ENCODE peak calls at places on chromosome 15, in nine cellular contexts. V is GM03348; O is fibroblast of the conjunctiva; I is PC-3; Z is AG04450; P is activated T-cell treated with anti-CD3 and anti-CD28 coated beads for 1 hour; F is aorta; R is stimulated activated CD4-positive, alpha-beta T cell treated with anti-CD3 and anti-CD28 coated beads, Interleukin-15, amount 100 ng/mL, for 1 hour; C is CMK. B is an unnamed sample.

GRCh38 chr15:31464216-31465082 is 137.8 kb downstream of the KLF13 start:
- DNase-seq in V (no peak), O (no peak), I (no peak), Z (no peak), P (no peak), F (no peak), R (no peak), C (no peak), B (no peak)

GRCh38 chr15:42087460-42087859 is 6.9 kb downstream of the PLA2G4D start:
- DNase-seq in V (no peak), O (no peak), I (no peak), Z (no peak), P (no peak), F (no peak), R (no peak), C (no peak), B (no peak)

GRCh38 chr15:40902605-40903561 is 8.6 kb downstream of the VPS18 start:
- DNase-seq in V (no peak), O (no peak), I (no peak), Z (no peak), P (no peak), F (no peak), R (no peak), C (no peak), B (no peak)

GRCh38 chr15:37143351-37143750 is 43.0 kb upstream of the MEIS2 start:
- DNase-seq in V (no peak), O (no peak), I (peak), Z (no peak), P (no peak), F (no peak), R (no peak), C (no peak), B (no peak)

GRCh38 chr15:70608156-70608555 is 155.2 kb downstream of the UACA start:
- DNase-seq in V (no peak), O (peak), I (no peak), Z (no peak), P (no peak), F (no peak), R (no peak), C (no peak), B (peak)

GRCh38 chr15:66842710-66843441 is 140.8 kb downstream of the SMAD6 start:
- DNase-seq in V (peak), O (peak), I (peak), Z (no peak), P (no peak), F (peak), R (no peak), C (no peak), B (no peak)

GRCh38 chr15:62346168-62346567 is 181.1 kb upstream of the C2CD4B start:
- DNase-seq in V (no peak), O (no peak), I (no peak), Z (no peak), P (no peak), F (no peak), R (no peak), C (no peak), B (no peak)

GRCh38 chr15:78195735-78196201 is 38.6 kb downstream of the ACSBG1 start:
- DNase-seq in V (peak), O (no peak), I (peak), Z (no peak), P (peak), F (peak), R (peak), C (no peak), B (no peak)

GRCh38 chr15:99169769-99170311 is 65.0 kb downstream of the SYNM start:
- DNase-seq in V (peak), O (no peak), I (no peak), Z (peak), P (no peak), F (no peak), R (no peak), C (no peak), B (peak)

GRCh38 chr15:43187544-43188155 is 2.4 kb downstream of the CCNDBP1 start:
- DNase-seq in V (peak), O (peak), I (peak), Z (peak), P (no peak), F (no peak), R (no peak), C (no peak), B (peak)

GRCh38 chr15:78175333-78175732 is 26.2 kb downstream of the IDH3A start:
- DNase-seq in V (no peak), O (no peak), I (no peak), Z (no peak), P (no peak), F (no peak), R (no peak), C (no peak), B (no peak)

GRCh38 chr15:70036585-70037343 is 61.0 kb downstream of the TLE3 start:
- DNase-seq in V (no peak), O (no peak), I (peak), Z (no peak), P (no peak), F (no peak), R (no peak), C (no peak), B (no peak)

GRCh38 chr15:65096481-65097385 is 18.3 kb downstream of the UBAP1L start:
- DNase-seq in V (no peak), O (no peak), I (no peak), Z (no peak), P (no peak), F (no peak), R (no peak), C (no peak), B (no peak)

GRCh38 chr15:80474751-80475295 is 70.6 kb downstream of the ARNT2 start:
- DNase-seq in V (no peak), O (no peak), I (no peak), Z (no peak), P (no peak), F (no peak), R (no peak), C (no peak), B (no peak)

GRCh38 chr15:67085818-67086649 is 20.6 kb downstream of the SMAD3 start:
- DNase-seq in V (peak), O (peak), I (no peak), Z (peak), P (no peak), F (peak), R (no peak), C (no peak), B (peak)

GRCh38 chr15:42150246-42150970 is 6.0 kb downstream of the PLA2G4F start:
- DNase-seq in V (no peak), O (no peak), I (no peak), Z (no peak), P (no peak), F (no peak), R (no peak), C (no peak), B (no peak)

GRCh38 chr15:65258370-65258769 is 28.3 kb downstream of the PARP16 start:
- DNase-seq in V (no peak), O (no peak), I (no peak), Z (no peak), P (no peak), F (peak), R (no peak), C (no peak), B (no peak)

GRCh38 chr15:74497584-74497983 is 36.6 kb upstream of the UBL7 start:
- DNase-seq in V (no peak), O (no peak), I (peak), Z (no peak), P (no peak), F (no peak), R (no peak), C (no peak), B (no peak)

GRCh38 chr15:33729648-33730047 is 238.6 kb upstream of the CHRM5 start:
- DNase-seq in V (no peak), O (no peak), I (peak), Z (no peak), P (no peak), F (no peak), R (no peak), C (no peak), B (no peak)

GRCh38 chr15:71278989-71279756 is 163.9 kb downstream of the THSD4 start:
- DNase-seq in V (peak), O (peak), I (peak), Z (peak), P (no peak), F (peak), R (no peak), C (no peak), B (peak)

GRCh38 chr15:68256675-68257450 is 20.7 kb upstream of the FEM1B start:
- DNase-seq in V (peak), O (peak), I (peak), Z (no peak), P (peak), F (peak), R (peak), C (no peak), B (peak)

GRCh38 chr15:74781673-74782595 is at the start of gene CSK:
- DNase-seq in V (peak), O (peak), I (peak), Z (no peak), P (peak), F (peak), R (peak), C (no peak), B (no peak)

GRCh38 chr15:31065824-31066223 is 35.7 kb downstream of the TRPM1 start:
- DNase-seq in V (no peak), O (no peak), I (peak), Z (no peak), P (no peak), F (no peak), R (no peak), C (no peak), B (no peak)

GRCh38 chr15:63870403-63871209 is 36.9 kb upstream of the HERC1 start:
- DNase-seq in V (peak), O (peak), I (peak), Z (peak), P (no peak), F (no peak), R (no peak), C (no peak), B (peak)

GRCh38 chr15:77649019-77649418 is 16.3 kb upstream of the LINGO1 start:
- DNase-seq in V (no peak), O (no peak), I (no peak), Z (no peak), P (no peak), F (no peak), R (no peak), C (no peak), B (no peak)

GRCh38 chr15:51331141-51331540 is 7.3 kb downstream of the CYP19A1 start:
- DNase-seq in V (no peak), O (no peak), I (no peak), Z (no peak), P (no peak), F (no peak), R (no peak), C (no peak), B (no peak)

GRCh38 chr15:68020685-68021084 is 33.4 kb upstream of the PIAS1 start:
- DNase-seq in V (no peak), O (no peak), I (no peak), Z (no peak), P (no peak), F (no peak), R (no peak), C (no peak), B (no peak)

GRCh38 chr15:29070471-29071192 is 184.9 kb downstream of the APBA2 start:
- DNase-seq in V (no peak), O (no peak), I (no peak), Z (no peak), P (no peak), F (no peak), R (no peak), C (no peak), B (no peak)

GRCh38 chr15:89187911-89188514 is 33.4 kb downstream of the RLBP1 start:
- DNase-seq in V (no peak), O (no peak), I (no peak), Z (no peak), P (no peak), F (no peak), R (no peak), C (no peak), B (no peak)

GRCh38 chr15:42270551-42270950 is 2.5 kb upstream of the GANC start:
- DNase-seq in V (no peak), O (no peak), I (peak), Z (no peak), P (no peak), F (no peak), R (no peak), C (no peak), B (no peak)

GRCh38 chr15:20344601-20345400 is 196.8 kb downstream of the GOLGA6L6 start:
- DNase-seq in V (peak), O (no peak), I (no peak), Z (no peak), P (no peak), F (peak), R (no peak), C (no peak), B (no peak)

GRCh38 chr15:29333261-29333660 is 63.6 kb upstream of the NSMCE3 start:
- DNase-seq in V (no peak), O (no peak), I (no peak), Z (no peak), P (no peak), F (peak), R (no peak), C (no peak), B (no peak)

GRCh38 chr15:51077565-51078153 is 17.0 kb downstream of the TNFAIP8L3 start:
- DNase-seq in V (peak), O (peak), I (no peak), Z (no peak), P (peak), F (peak), R (peak), C (peak), B (no peak)

GRCh38 chr15:62541250-62541649 is 376.2 kb upstream of the C2CD4B start:
- DNase-seq in V (no peak), O (no peak), I (no peak), Z (no peak), P (no peak), F (no peak), R (no peak), C (no peak), B (no peak)

GRCh38 chr15:39801641-39802309 is 19.1 kb upstream of the FSIP1 start:
- DNase-seq in V (peak), O (no peak), I (peak), Z (no peak), P (no peak), F (no peak), R (no peak), C (no peak), B (no peak)